ENCODE peak calls at places on chromosomes 13 and 19, in seven cellular contexts. N, D, L, G, B, U and X are unnamed samples.

GRCh38 chr13:75217949-75218348 is 264.0 kb downstream of the TBC1D4 start:
- DNase-seq in N (peak; percentile 26), B (no peak), D (no peak), U (peak; percentile 7), G (no peak), L (peak; percentile 4), X (peak; percentile 43)

GRCh38 chr13:91813255-91813654 is 414.8 kb downstream of the GPC5 start:
- DNase-seq in D (peak; percentile 27), G (no peak), N (no peak), L (no peak), B (no peak), U (no peak), X (no peak)

GRCh38 chr13:75647126-75647784 is 11.1 kb downstream of the LMO7 start:
- DNase-seq in U (peak; percentile 43), D (no peak), G (no peak), N (no peak), L (peak; percentile 55), B (no peak), X (peak; percentile 68)

GRCh38 chr13:75685239-75685697 is 49.1 kb downstream of the LMO7 start:
- DNase-seq in U (peak; percentile 89), D (no peak), L (peak; percentile 91), G (peak; percentile 52), B (peak; percentile 57), N (peak; percentile 6), X (no peak)

GRCh38 chr19:7328647-7329046 is 20.1 kb upstream of the ARHGEF18 start:
- DNase-seq in N (no peak), G (no peak), B (no peak), U (no peak), D (no peak), L (no peak), X (no peak)

GRCh38 chr13:33164331-33164730 is 121.2 kb downstream of the STARD13 start:
- DNase-seq in U (no peak), L (no peak), D (no peak), B (no peak), N (no peak), G (no peak), X (no peak)

GRCh38 chr13:44193731-44194130 is 179.9 kb upstream of the SERP2 start:
- DNase-seq in G (no peak), B (no peak), D (no peak), L (no peak), N (no peak), U (no peak), X (no peak)

GRCh38 chr13:106373989-106374572 is 161.4 kb downstream of the EFNB2 start:
- DNase-seq in D (no peak), N (no peak), L (peak; percentile 73), G (no peak), B (no peak), U (peak; percentile 69), X (no peak)

GRCh38 chr19:38394488-38394887 is 6.0 kb downstream of the SPRED3 start:
- DNase-seq in L (no peak), G (peak; percentile 98), N (no peak), U (no peak), B (peak; percentile 99), D (no peak), X (peak; percentile 51)

GRCh38 chr13:39676315-39676876 is 20.9 kb downstream of the COG6 start:
- DNase-seq in N (peak; percentile 15), U (peak; percentile 21), L (peak; percentile 39), B (peak; percentile 77), D (peak; percentile 19), G (no peak), X (no peak)

GRCh38 chr19:30054210-30054609 is 112.2 kb downstream of the URI1 start:
- DNase-seq in G (no peak), L (no peak), N (no peak), U (no peak), B (no peak), D (no peak), X (peak; percentile 26)

GRCh38 chr19:11578342-11579142 is 1.1 kb upstream of the ACP5 start:
- DNase-seq in N (no peak), D (peak; percentile 43), U (no peak), G (peak; percentile 56), L (no peak), B (peak; percentile 67), X (peak; percentile 65)

GRCh38 chr19:32372726-32373613 is 27.6 kb downstream of the ZNF507 start:
- DNase-seq in G (no peak), B (peak; percentile 21), U (no peak), D (no peak), L (no peak), N (no peak), X (no peak)

GRCh38 chr13:98324105-98324504 is 147.0 kb upstream of the RNF113B start:
- DNase-seq in N (no peak), D (no peak), B (no peak), U (no peak), G (no peak), L (no peak), X (peak; percentile 49)

GRCh38 chr13:106103779-106104178 is 431.7 kb downstream of the EFNB2 start:
- DNase-seq in G (no peak), L (no peak), D (no peak), N (no peak), U (no peak), B (no peak), X (peak; percentile 78)

GRCh38 chr13:46778879-46779278 is 18.1 kb downstream of the ESD start:
- DNase-seq in N (no peak), D (no peak), L (peak; percentile 68), B (no peak), U (no peak), G (no peak), X (no peak)

GRCh38 chr13:51562011-51562671 is 22.1 kb upstream of the WDFY2 start:
- DNase-seq in L (no peak), B (no peak), D (no peak), G (no peak), N (no peak), U (no peak), X (no peak)

GRCh38 chr19:17075860-17076538 is 422 bp downstream of the MYO9B start:
- DNase-seq in N (no peak), L (peak; percentile 33), U (peak; percentile 13), D (no peak), G (no peak), B (peak; percentile 82), X (peak; percentile 94)
- H3K4me1 ChIP-seq in N (peaks cover 24% of the 10 kb centered on the region), L (peaks cover 24% of the 10 kb centered on the region), U (peaks cover 31% of the 10 kb centered on the region), D (peaks cover 21% of the 10 kb centered on the region), G (peaks cover 8% of the 10 kb centered on the region), B (peaks cover 15% of the 10 kb centered on the region), X (peaks cover 49% of the 10 kb centered on the region)

GRCh38 chr19:50497030-50497420 is 14.0 kb downstream of the JOSD2 start:
- DNase-seq in L (no peak), U (no peak), B (no peak), G (no peak), N (no peak), D (no peak), X (no peak)
- H3K4me2 ChIP-seq in L (no peak overlapping the region), U (no peak overlapping the region), B (no peak overlapping the region), G (no peak overlapping the region), N (no peak overlapping the region), D (no peak overlapping the region), X (no peak overlapping the region)

DNA sequence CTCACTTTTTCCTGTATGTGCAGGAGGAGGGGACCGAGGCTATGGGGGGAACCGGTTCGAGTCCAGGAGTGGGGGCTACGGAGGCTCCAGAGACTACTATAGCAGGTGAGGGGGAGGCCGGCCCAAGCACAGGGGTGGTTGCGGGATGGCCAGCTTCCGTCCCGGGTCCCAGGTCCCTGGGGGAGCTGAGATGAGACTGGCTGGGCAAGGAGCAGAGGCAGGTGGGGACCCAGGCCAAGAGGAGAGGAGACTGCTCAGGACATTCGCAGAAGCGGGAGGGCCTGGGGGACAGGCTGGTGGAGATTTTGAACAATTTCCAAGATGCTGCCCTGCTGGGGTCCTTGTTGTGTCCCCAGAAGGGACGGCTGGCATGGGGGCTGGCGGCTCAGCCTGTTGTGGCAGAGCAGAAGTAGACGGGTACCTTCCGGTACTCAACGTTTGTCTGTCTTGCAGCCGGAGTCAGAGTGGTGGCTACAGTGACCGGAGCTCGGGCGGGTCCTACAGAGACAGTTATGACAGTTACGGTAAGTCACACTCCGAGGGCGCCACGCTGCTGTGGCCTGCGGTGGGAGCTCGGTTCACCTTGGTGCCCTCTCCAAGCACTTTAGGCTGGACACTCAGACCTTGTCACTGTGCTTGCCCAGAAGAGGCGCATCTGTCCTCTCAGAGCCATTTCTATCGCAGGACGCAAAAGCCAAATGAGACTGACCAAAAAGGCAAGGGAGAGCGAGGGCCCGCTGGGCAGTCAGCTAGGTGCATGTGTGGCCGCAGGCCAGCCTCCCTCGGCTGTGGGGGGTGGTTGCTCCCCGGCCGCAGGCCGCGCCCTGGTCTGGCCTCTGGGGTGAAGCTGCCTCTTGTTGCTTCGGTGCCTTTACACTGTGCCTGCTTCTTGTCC is 2.6 kb downstream of the CIRBP start:
- DNase-seq in D (no peak), U (no peak), N (no peak), G (no peak), L (no peak), B (no peak), X (no peak)
- H3K4me1 ChIP-seq in D (peaks cover 36% of the 10 kb centered on the region), U (peaks cover 54% of the 10 kb centered on the region), N (peaks cover 39% of the 10 kb centered on the region), G (no peaks in the 10 kb centered on the region), L (peaks cover 40% of the 10 kb centered on the region), B (peaks cover 43% of the 10 kb centered on the region), X (peaks cover 61% of the 10 kb centered on the region)

GRCh38 chr13:45456196-45456972 is 8.4 kb upstream of the COG3 start:
- DNase-seq in L (peak; percentile 69), N (no peak), U (peak; percentile 87), B (no peak), G (no peak), D (no peak), X (peak; percentile 65)
- H3K4me2 ChIP-seq in L (peak overlapping the region; percentile 10), N (no peak overlapping the region), U (peak overlapping the region; percentile 33), B (no peak overlapping the region), G (no peak overlapping the region), D (no peak overlapping the region), X (no peak overlapping the region)

GRCh38 chr13:111177803-111178389 is 62.8 kb downstream of the ARHGEF7 start:
- DNase-seq in L (peak; percentile 81), G (no peak), B (no peak), N (no peak), U (peak; percentile 85), D (no peak), X (peak; percentile 82)
- H3K4me1 ChIP-seq in L (peaks cover 8% of the 10 kb centered on the region), G (no peaks in the 10 kb centered on the region), B (peaks cover 5% of the 10 kb centered on the region), N (peaks cover 1% of the 10 kb centered on the region), U (peaks cover 12% of the 10 kb centered on the region), D (no peaks in the 10 kb centered on the region), X (peaks cover 25% of the 10 kb centered on the region)

GRCh38 chr19:12946092-12946845 is 607 bp downstream of the RAD23A start:
- DNase-seq in U (peak; percentile 79), L (peak; percentile 80), D (peak; percentile 85), G (peak; percentile 87), N (peak; percentile 73), B (peak; percentile 95), X (peak; percentile 97)

GRCh38 chr19:12940897-12941296 is 2.5 kb downstream of the CALR start:
- DNase-seq in B (no peak), G (no peak), L (no peak), N (no peak), U (no peak), D (no peak), X (peak; percentile 3)

GRCh38 chr19:12945479-12946091 is at the start of gene RAD23A:
- DNase-seq in U (peak; percentile 96), D (peak; percentile 95), N (peak; percentile 99), B (peak; percentile 99), G (peak; percentile 97), L (peak; percentile 98), X (peak; percentile 99)

GRCh38 chr19:12944064-12944674 is 1.5 kb upstream of the RAD23A start:
- DNase-seq in G (no peak), L (no peak), N (no peak), D (no peak), U (no peak), B (no peak), X (peak; percentile 50)

GRCh38 chr19:12943437-12944044 is 2.1 kb upstream of the RAD23A start:
- DNase-seq in D (no peak), U (no peak), G (no peak), N (no peak), B (no peak), L (no peak), X (peak; percentile 66)
- H3K4me2 ChIP-seq in D (no peak overlapping the region), U (no peak overlapping the region), G (no peak overlapping the region), N (no peak overlapping the region), B (no peak overlapping the region), L (no peak overlapping the region), X (peak overlapping the region; percentile 9)

GRCh38 chr13:112641456-112641855 is 48.4 kb upstream of the ATP11A start:
- DNase-seq in D (no peak), G (no peak), N (no peak), L (no peak), B (no peak), U (no peak), X (no peak)
- H3K4me1 ChIP-seq in D (no peaks in the 10 kb centered on the region), G (no peaks in the 10 kb centered on the region), N (peaks cover 2% of the 10 kb centered on the region), L (peaks cover 2% of the 10 kb centered on the region), B (peaks cover 5% of the 10 kb centered on the region), U (peaks cover 8% of the 10 kb centered on the region), X (no peaks in the 10 kb centered on the region)